ENCODE peak calls at places on chromosomes 12 and 14, in eight cellular contexts. F is thyroid gland; D is psoas muscle; N is fibroblast of lung; I is mammary epithelial cell; J is colonic mucosa; S is transverse colon; G is CD4-positive, alpha-beta T cell. B is an unnamed sample. For H3K9me3, the result is how much of the 10 kb centered on the place peaks cover.

GRCh38 chr12:1318327-1319031 is 275.9 kb downstream of the FBXL14 start:
- DNase-seq in F (peak), D (no peak), N (peak), I (peak), J (peak), S (no peak), G (no peak), B (no peak)

GRCh38 chr14:90091393-90091792 is 29.6 kb downstream of the KCNK13 start:
- DNase-seq in F (peak), D (no peak), N (peak), I (no peak), J (no peak), S (no peak), G (no peak), B (no peak)

GRCh38 chr14:55354500-55354899 is 57.1 kb downstream of the ATG14 start:
- DNase-seq in F (peak), D (peak), N (peak), I (peak), J (peak), S (peak), G (peak), B (peak)

GRCh38 chr12:47766496-47767196 is 6.4 kb upstream of the SLC48A1 start:
- DNase-seq in F (no peak), D (no peak), N (no peak), I (no peak), J (no peak), S (no peak), G (no peak), B (no peak)

GRCh38 chr14:37985826-37986470 is 221.8 kb upstream of the SSTR1 start:
- DNase-seq in F (peak), D (no peak), N (peak), I (no peak), J (peak), S (peak), G (peak), B (peak)

GRCh38 chr14:95683793-95684192 is 2.4 kb upstream of the TCL1B start:
- DNase-seq in F (no peak), D (no peak), N (no peak), I (no peak), J (peak), S (peak), G (peak), B (no peak)

GRCh38 chr12:124919646-124920352 is 5.3 kb upstream of the UBC start:
- DNase-seq in F (no peak), D (no peak), N (peak), I (peak), J (no peak), S (no peak), G (peak), B (peak)

GRCh38 chr14:53599221-53599945 is 357.2 kb downstream of the BMP4 start:
- DNase-seq in F (no peak), D (no peak), N (no peak), I (no peak), J (no peak), S (no peak), G (no peak), B (no peak)

GRCh38 chr14:71142375-71143038 is 235.2 kb downstream of the PCNX1 start:
- DNase-seq in F (no peak), D (no peak), N (peak), I (peak), J (no peak), S (no peak), G (no peak), B (no peak)

GRCh38 chr12:70214972-70215617 is 28.1 kb upstream of the CNOT2 start:
- DNase-seq in F (no peak), D (no peak), N (no peak), I (no peak), J (no peak), S (no peak), G (no peak), B (no peak)

GRCh38 chr14:68621400-68622365 is 171.2 kb downstream of the ZFP36L1 start:
- DNase-seq in F (peak), D (no peak), N (peak), I (no peak), J (peak), S (no peak), G (no peak), B (peak)

GRCh38 chr14:103749452-103749851 is 33.8 kb downstream of the ZFYVE21 start:
- DNase-seq in F (no peak), D (no peak), N (no peak), I (no peak), J (no peak), S (no peak), G (no peak), B (no peak)

GRCh38 chr14:26448181-26448855 is 149.5 kb downstream of the NOVA1 start:
- DNase-seq in F (no peak), D (no peak), N (no peak), I (no peak), J (no peak), S (no peak), G (no peak), B (no peak)

GRCh38 chr14:67999693-68000384 is 180.3 kb downstream of the RAD51B start:
- DNase-seq in F (no peak), D (no peak), N (peak), I (peak), J (no peak), S (no peak), G (no peak), B (no peak)

GRCh38 chr12:93214523-93215289 is 163.0 kb upstream of the NUDT4 start:
- DNase-seq in F (no peak), D (no peak), N (no peak), I (no peak), J (peak), S (peak), G (no peak), B (no peak)

GRCh38 chr12:86710110-86710509 is 453.9 kb upstream of the MGAT4C start:
- DNase-seq in F (no peak), D (no peak), N (peak), I (peak), J (no peak), S (no peak), G (no peak), B (no peak)

GRCh38 chr12:40152783-40153383 is 47.0 kb upstream of the SLC2A13 start:
- DNase-seq in F (peak), D (no peak), N (peak), I (peak), J (peak), S (peak), G (peak), B (peak)

GRCh38 chr12:68007466-68007865 is 18.2 kb downstream of the IFNG-AS1 start:
- DNase-seq in F (no peak), D (no peak), N (peak), I (no peak), J (no peak), S (no peak), G (no peak), B (no peak)

GRCh38 chr14:22221508-22221907 is 367.5 kb downstream of the DAD1 start:
- DNase-seq in F (no peak), D (no peak), N (peak), I (peak), J (no peak), S (no peak), G (no peak), B (no peak)

GRCh38 chr14:45793081-45793480 is 540.1 kb upstream of the MIS18BP1 start:
- DNase-seq in F (no peak), D (no peak), N (no peak), I (no peak), J (no peak), S (no peak), G (no peak), B (no peak)

GRCh38 chr12:91009319-91009950 is 4.7 kb upstream of the EPYC start:
- DNase-seq in F (no peak), D (no peak), N (peak), I (peak), J (no peak), S (no peak), G (no peak), B (no peak)

GRCh38 chr14:54567634-54568561 is 970 bp downstream of the SAMD4A start:
- DNase-seq in F (peak), D (peak), N (peak), I (peak), J (peak), S (peak), G (peak), B (peak)

GRCh38 chr12:56011509-56012090 is 9.2 kb upstream of the IKZF4 start:
- DNase-seq in F (no peak), D (no peak), N (no peak), I (no peak), J (no peak), S (no peak), G (no peak), B (no peak)

GRCh38 chr12:111699-112591 is 45.4 kb downstream of the IQSEC3 start:
- DNase-seq in F (no peak), D (no peak), N (no peak), I (no peak), J (no peak), S (peak), G (no peak), B (no peak)

GRCh38 chr14:29444216-29444615 is 483.4 kb downstream of the PRKD1 start:
- DNase-seq in F (no peak), D (no peak), N (no peak), I (no peak), J (no peak), S (no peak), G (no peak), B (no peak)

GRCh38 chr12:78359530-78359929 is 505.0 kb upstream of the SYT1 start:
- DNase-seq in F (no peak), D (no peak), N (peak), I (no peak), J (no peak), S (peak), G (no peak), B (no peak)

GRCh38 chr12:47758834-47759690 is at the start of gene RAPGEF3:
- DNase-seq in F (peak), D (peak), N (peak), I (peak), J (peak), S (peak), G (peak), B (peak)

GRCh38 chr12:16955083-16955657 is 349.2 kb upstream of the LMO3 start:
- DNase-seq in F (no peak), D (no peak), N (no peak), I (peak), J (no peak), S (no peak), G (no peak), B (no peak)

GRCh38 chr12:120126635-120127005 is 10.1 kb upstream of the RAB35 start:
- DNase-seq in F (no peak), D (no peak), N (no peak), I (no peak), J (no peak), S (peak), G (no peak), B (no peak)

GRCh38 chr14:101198398-101199027 is 295.0 kb upstream of the RTL1 start:
- DNase-seq in F (no peak), D (no peak), N (no peak), I (no peak), J (no peak), S (no peak), G (no peak), B (no peak)

GRCh38 chr12:49662998-49663843 is 39.9 kb downstream of the PRPF40B start:
- DNase-seq in F (peak), D (peak), N (peak), I (peak), J (peak), S (peak), G (peak), B (no peak)

GRCh38 chr14:58245562-58245961 is 919 bp downstream of the PSMA3 start:
- DNase-seq in F (no peak), D (no peak), N (no peak), I (no peak), J (no peak), S (no peak), G (no peak), B (no peak)

GRCh38 chr12:130476451-130476850 is 138.8 kb downstream of the PIWIL1 start:
- DNase-seq in F (no peak), D (no peak), N (no peak), I (no peak), J (no peak), S (no peak), G (no peak), B (no peak)
- H3K9me3 ChIP-seq in F (under half), D (under half), N (under half), I (under half), J (under half), S (under half), G (under half), B (under half)

DNA sequence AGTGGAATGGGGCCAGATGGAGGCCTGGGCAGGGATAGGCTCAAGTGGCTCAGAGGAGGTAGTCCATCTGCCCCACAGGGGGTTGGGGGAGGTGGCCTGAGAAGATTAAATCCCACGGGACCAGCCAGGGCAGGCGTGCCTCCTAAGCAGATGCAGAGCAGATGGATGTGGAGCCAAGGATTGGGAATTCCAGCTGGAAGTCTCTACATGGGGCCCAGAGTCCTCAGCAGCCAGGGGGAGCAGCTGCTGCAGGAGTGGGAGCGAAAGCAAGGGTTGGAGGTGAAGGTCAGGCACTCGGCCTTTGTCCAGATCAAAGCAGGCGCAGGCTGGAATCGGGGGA is 42.4 kb upstream of the VRK1 start:
- DNase-seq in F (no peak), D (no peak), N (no peak), I (no peak), J (no peak), S (no peak), G (no peak), B (peak)
- TF ChIP-seq CTCF in F (no peak), D (no peak), N (no peak), I (peak), J (no peak), S (no peak), G (no peak), B (peak)

GRCh38 chr14:35895256-35895655 is 69.1 kb downstream of the BRMS1L start:
- DNase-seq in F (no peak), D (no peak), N (no peak), I (no peak), J (no peak), S (no peak), G (no peak), B (no peak)
- H3K9me3 ChIP-seq in F (under half), D (under half), N (under half), I (under half), J (under half), S (under half), G (under half), B (under half)

GRCh38 chr14:24067133-24068082 is 4.0 kb upstream of the CPNE6 start:
- DNase-seq in F (no peak), D (no peak), N (no peak), I (no peak), J (no peak), S (no peak), G (no peak), B (peak)

GRCh38 chr14:24070285-24071143 is 848 bp upstream of the CPNE6 start:
- DNase-seq in F (no peak), D (no peak), N (no peak), I (no peak), J (no peak), S (no peak), G (no peak), B (no peak)

GRCh38 chr14:24066490-24067132 is 4.8 kb upstream of the CPNE6 start:
- DNase-seq in F (no peak), D (no peak), N (no peak), I (no peak), J (peak), S (peak), G (no peak), B (no peak)

GRCh38 chr14:24069411-24069735 is 2.0 kb upstream of the CPNE6 start:
- DNase-seq in F (no peak), D (no peak), N (no peak), I (no peak), J (no peak), S (no peak), G (no peak), B (no peak)

DNA sequence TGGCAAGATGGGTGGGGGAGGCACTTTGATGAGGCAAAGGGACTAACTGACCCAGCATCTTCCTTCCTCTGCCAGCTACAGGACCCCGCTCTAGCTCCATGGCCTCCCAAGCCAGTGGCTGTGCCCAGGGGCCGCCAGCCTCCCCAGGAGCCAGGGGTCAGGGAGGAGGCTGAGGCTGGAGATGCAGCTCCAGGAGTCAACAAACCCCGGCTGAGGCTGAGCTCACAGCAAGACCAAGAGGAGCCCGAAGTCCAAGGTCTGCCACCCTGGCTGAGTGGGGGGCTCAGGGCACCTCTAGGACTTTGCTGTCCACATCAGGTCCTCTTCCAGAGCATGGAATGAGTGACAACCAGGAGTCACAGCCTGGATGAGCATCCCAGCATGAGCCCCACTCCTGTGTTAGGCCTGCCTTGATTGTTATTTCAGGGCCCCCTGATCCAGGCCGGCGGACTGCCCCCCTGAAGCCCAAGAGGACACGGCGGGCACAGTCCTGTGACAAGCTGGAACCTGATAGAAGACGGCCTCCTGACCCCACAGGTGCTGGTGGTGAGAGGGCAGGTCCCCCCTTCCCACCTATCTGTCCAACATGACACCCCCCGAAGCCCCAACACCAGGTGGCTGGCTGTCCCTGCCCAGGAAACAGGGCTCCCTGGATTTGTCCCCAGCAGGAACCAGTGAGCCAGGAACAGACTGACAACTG is 2.5 kb upstream of the CPNE6 start:
- DNase-seq in F (no peak), D (no peak), N (no peak), I (no peak), J (no peak), S (no peak), G (no peak), B (no peak)
- TF ChIP-seq CTCF in F (no peak), D (no peak), N (no peak), I (no peak), J (no peak), S (no peak), G (no peak), B (no peak)

B was measured in WERI-Rb-1.